ENCODE peak calls at places on chromosomes 16 and 17, in nine cellular contexts. Z is GM23338, H is endothelial cell of umbilical vein, I is HL-60, T is K562, N is spleen, V is upper lobe of left lung, R is SK-N-SH, M is stomach. F is an unnamed sample.

GRCh38 chr17:34667656-34668055 is 88.3 kb downstream of the TMEM132E start:
- DNase-seq in N (no peak), M (no peak), V (no peak), I (no peak), T (no peak), R (no peak), Z (no peak), H (no peak), F (no peak)

GRCh38 chr17:14331200-14331981 is 30.5 kb downstream of the HS3ST3B1 start:
- DNase-seq in H (no peak), N (no peak), T (peak; percentile 62), Z (peak; percentile 76), V (no peak), I (no peak), R (no peak), M (no peak), F (no peak)

GRCh38 chr16:74224828-74225227 is 71.8 kb upstream of the PSMD7 start:
- DNase-seq in I (no peak), H (peak; percentile 59), Z (no peak), T (no peak), N (no peak), V (no peak), M (no peak), R (no peak), F (no peak)

GRCh38 chr17:45235071-45236001 is 13.7 kb downstream of the FMNL1 start:
- DNase-seq in M (peak; percentile 83), T (peak; percentile 74), V (no peak), I (peak; percentile 62), N (peak; percentile 92), Z (peak; percentile 97), R (peak; percentile 81), H (peak; percentile 77), F (peak; percentile 77)

GRCh38 chr17:40442392-40443195 is 656 bp upstream of the IGFBP4 start:
- DNase-seq in V (no peak), Z (peak; percentile 66), R (no peak), I (no peak), M (no peak), N (peak; percentile 77), T (peak; percentile 53), H (peak; percentile 28), F (no peak)

GRCh38 chr16:12758031-12758669 is 45.5 kb downstream of the CPPED1 start:
- DNase-seq in N (no peak), H (peak; percentile 84), Z (no peak), V (no peak), I (no peak), M (no peak), R (peak; percentile 72), T (peak; percentile 36), F (no peak)

GRCh38 chr16:4261557-4262172 is 11.2 kb downstream of the TFAP4 start:
- DNase-seq in M (no peak), N (no peak), H (peak; percentile 14), V (peak; percentile 89), I (no peak), Z (peak; percentile 86), T (peak; percentile 69), R (peak; percentile 78), F (no peak)

GRCh38 chr17:29379084-29379811 is 10.9 kb upstream of the TAOK1 start:
- DNase-seq in N (no peak), M (no peak), V (no peak), R (no peak), I (no peak), Z (no peak), T (no peak), H (peak; percentile 44), F (no peak)

GRCh38 chr16:57645691-57646387 is 17.4 kb downstream of the ADGRG1 start:
- DNase-seq in Z (no peak), H (peak; percentile 81), V (peak; percentile 61), R (no peak), I (no peak), N (no peak), T (no peak), M (no peak), F (peak; percentile 67)
- H3K27ac ChIP-seq in Z (no peak overlapping the region), H (peak overlapping the region; percentile 90), V (peak overlapping the region; percentile 86), R (no peak overlapping the region), I (no peak overlapping the region), N (peak overlapping the region; percentile 83), T (no peak overlapping the region), M (peak overlapping the region; percentile 71), F (peak overlapping the region; percentile 82)

GRCh38 chr17:42740699-42741098 is 4.1 kb downstream of the EZH1 start:
- DNase-seq in I (no peak), M (no peak), H (no peak), R (no peak), N (no peak), V (no peak), Z (no peak), T (no peak), F (no peak)

GRCh38 chr17:42743595-42744282 is 1.1 kb downstream of the EZH1 start:
- DNase-seq in M (no peak), N (peak; percentile 28), V (no peak), Z (peak; percentile 58), R (peak; percentile 42), T (peak; percentile 60), H (no peak), I (no peak), F (no peak)

GRCh38 chr17:42748202-42748905 is 3.5 kb upstream of the EZH1 start:
- DNase-seq in R (no peak), M (no peak), N (peak; percentile 14), I (no peak), H (no peak), V (no peak), T (no peak), Z (no peak), F (no peak)

GRCh38 chr17:42744806-42745617 is at the start of gene EZH1:
- DNase-seq in I (peak; percentile 79), H (peak; percentile 96), N (peak; percentile 98), T (peak; percentile 100), V (peak; percentile 98), Z (peak; percentile 97), R (peak; percentile 100), M (peak; percentile 94), F (peak; percentile 91)

GRCh38 chr17:42744283-42744805 is 496 bp downstream of the EZH1 start:
- DNase-seq in Z (peak; percentile 72), I (no peak), H (no peak), N (no peak), V (peak; percentile 94), M (peak; percentile 76), T (peak; percentile 73), R (no peak), F (peak; percentile 68)
- TF ChIP-seq POLR2AphosphoS5 in Z (no peak), I (no peak), H (no peak), N (no peak), V (no peak), M (no peak), T (no peak), R (no peak), F (no peak)

GRCh38 chr16:88365244-88365865 is 17.4 kb upstream of the ZNF469 start:
- DNase-seq in R (no peak), V (peak; percentile 19), I (no peak), T (no peak), H (no peak), Z (no peak), N (peak; percentile 37), M (no peak), F (no peak)

GRCh38 chr16:88368036-88368435 is 14.7 kb upstream of the ZNF469 start:
- DNase-seq in V (peak; percentile 40), Z (no peak), T (no peak), N (peak; percentile 51), M (no peak), R (no peak), H (peak; percentile 29), I (no peak), F (no peak)

GRCh38 chr16:88367560-88367959 is 15.2 kb upstream of the ZNF469 start:
- DNase-seq in R (no peak), V (peak; percentile 21), T (no peak), I (no peak), Z (no peak), M (no peak), H (no peak), N (peak; percentile 35), F (no peak)

GRCh38 chr16:88366704-88367047 is 16.1 kb upstream of the ZNF469 start:
- DNase-seq in N (no peak), M (no peak), I (no peak), V (no peak), H (no peak), R (no peak), Z (no peak), T (no peak), F (no peak)

GRCh38 chr16:88366032-88366703 is 16.6 kb upstream of the ZNF469 start:
- DNase-seq in I (no peak), R (no peak), V (no peak), T (no peak), N (no peak), M (no peak), H (no peak), Z (no peak), F (no peak)
- H3K27ac ChIP-seq in I (no peak overlapping the region), R (no peak overlapping the region), V (no peak overlapping the region), T (no peak overlapping the region), N (no peak overlapping the region), M (no peak overlapping the region), H (no peak overlapping the region), Z (no peak overlapping the region), F (no peak overlapping the region)

GRCh38 chr16:67481561-67482259 is 753 bp upstream of the ATP6V0D1 start:
- DNase-seq in R (peak; percentile 47), V (no peak), H (peak; percentile 60), Z (peak; percentile 41), M (peak; percentile 56), I (no peak), N (peak; percentile 88), T (no peak), F (no peak)

GRCh38 chr16:67483731-67484525 is 581 bp upstream of the AGRP start:
- DNase-seq in T (no peak), M (no peak), V (no peak), R (no peak), H (no peak), Z (no peak), N (no peak), I (no peak), F (no peak)

GRCh38 chr16:67483150-67483549 is at the start of gene AGRP:
- DNase-seq in I (no peak), Z (no peak), V (no peak), N (peak; percentile 80), M (no peak), T (no peak), R (no peak), H (no peak), F (no peak)

GRCh38 chr16:67482260-67482924 is 955 bp downstream of the AGRP start:
- DNase-seq in T (no peak), H (no peak), Z (no peak), R (no peak), N (peak; percentile 83), I (no peak), M (no peak), V (peak; percentile 81), F (no peak)

DNA sequence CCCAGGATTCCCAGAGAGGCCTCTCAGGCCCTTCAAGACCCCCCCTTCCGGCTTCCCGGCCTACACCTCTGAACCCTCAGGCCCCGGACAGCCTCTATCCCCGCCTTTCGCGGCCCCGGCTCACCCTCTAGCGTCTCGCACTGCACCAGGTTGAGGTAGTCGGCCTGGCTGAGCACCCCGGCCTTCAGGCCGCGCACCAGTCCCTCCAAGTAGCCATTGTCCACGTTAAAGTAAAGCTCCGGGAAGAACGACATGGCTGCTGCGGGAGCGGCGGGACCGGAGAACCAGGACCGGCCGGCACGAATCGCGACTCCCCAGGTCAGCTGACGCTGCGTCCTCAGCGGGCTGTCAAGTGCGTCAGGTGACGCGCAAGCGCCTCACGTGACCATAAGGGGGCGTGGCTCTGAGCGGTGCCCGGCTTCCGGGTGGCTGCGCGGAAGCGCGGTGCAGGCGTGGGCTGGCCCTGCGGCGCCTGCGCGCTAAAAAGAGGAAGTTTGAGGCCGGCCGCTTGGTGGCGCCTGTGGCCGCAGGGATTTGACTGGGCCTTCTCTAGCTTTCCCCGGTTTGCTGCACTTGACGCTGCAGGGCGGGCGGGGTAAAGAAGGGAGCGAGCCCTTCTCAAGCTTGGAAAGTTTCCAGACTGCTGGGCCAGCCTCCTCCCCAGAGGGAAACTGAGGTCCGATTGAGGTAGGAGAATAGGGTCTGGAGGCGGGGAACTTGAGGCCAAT is at the start of gene ATP6V0D1:
- DNase-seq in T (peak; percentile 96), V (peak; percentile 100), N (peak; percentile 99), I (peak; percentile 98), Z (peak; percentile 99), H (peak; percentile 99), M (peak; percentile 99), R (peak; percentile 98), F (peak; percentile 97)
- TF ChIP-seq POLR2AphosphoS5 in T (peak; percentile 36), V (peak; percentile 99), N (peak; percentile 97), I (peak; percentile 75), Z (peak; percentile 60), H (peak; percentile 86), M (peak; percentile 92), R (peak; percentile 60), F (peak; percentile 94)